ENCODE peak calls at places on chromosome 21, in six cellular contexts. One of them, this sample, is unnamed.

GRCh38 chr21:23155281-23155680 is 2157.1 kb downstream of the NCAM2 start:
- DNase-seq in kidney tubule cell: no peak
- DNase-seq in non-pigmented ciliary epithelial cell: no peak
- DNase-seq in HuH-7: no peak
- DNase-seq in T-cell: no peak
- DNase-seq in GM04504: no peak
- DNase-seq in this sample: no peak

GRCh38 chr21:42568834-42569731 is 55.4 kb downstream of the SLC37A1 start:
- DNase-seq in GM04504: no peak
- DNase-seq in non-pigmented ciliary epithelial cell: no peak
- DNase-seq in T-cell: no peak
- DNase-seq in kidney tubule cell: no peak
- DNase-seq in HuH-7: no peak
- DNase-seq in this sample: no peak

GRCh38 chr21:36100971-36101641 is 31.3 kb downstream of the CBR1 start:
- DNase-seq in T-cell: no peak
- DNase-seq in HuH-7: no peak
- DNase-seq in GM04504: no peak
- DNase-seq in non-pigmented ciliary epithelial cell: no peak
- DNase-seq in kidney tubule cell: no peak
- DNase-seq in this sample: no peak

GRCh38 chr21:37560385-37560784 is 193.8 kb downstream of the DYRK1A start:
- DNase-seq in non-pigmented ciliary epithelial cell: no peak
- DNase-seq in T-cell: no peak
- DNase-seq in HuH-7: no peak
- DNase-seq in GM04504: no peak
- DNase-seq in kidney tubule cell: no peak
- DNase-seq in this sample: no peak

GRCh38 chr21:34498623-34499022 is 13.4 kb downstream of the KCNE1 start:
- DNase-seq in kidney tubule cell: no peak
- DNase-seq in T-cell: no peak
- DNase-seq in non-pigmented ciliary epithelial cell: no peak
- DNase-seq in HuH-7: no peak
- DNase-seq in GM04504: no peak
- DNase-seq in this sample: no peak

GRCh38 chr21:25330266-25330665 is 277.0 kb downstream of the MRPL39 start:
- DNase-seq in HuH-7: no peak
- DNase-seq in GM04504: peak
- DNase-seq in T-cell: no peak
- DNase-seq in kidney tubule cell: no peak
- DNase-seq in non-pigmented ciliary epithelial cell: no peak
- DNase-seq in this sample: no peak

GRCh38 chr21:45386728-45387371 is 18.1 kb upstream of the COL18A1 start:
- DNase-seq in non-pigmented ciliary epithelial cell: no peak
- DNase-seq in GM04504: peak
- DNase-seq in T-cell: no peak
- DNase-seq in HuH-7: no peak
- DNase-seq in kidney tubule cell: peak
- DNase-seq in this sample: no peak

GRCh38 chr21:16570196-16570595 is 840.4 kb downstream of the USP25 start:
- DNase-seq in HuH-7: no peak
- DNase-seq in kidney tubule cell: no peak
- DNase-seq in non-pigmented ciliary epithelial cell: no peak
- DNase-seq in GM04504: no peak
- DNase-seq in T-cell: no peak
- DNase-seq in this sample: no peak

GRCh38 chr21:44363278-44363677 is 9.9 kb downstream of the TRPM2 start:
- DNase-seq in T-cell: no peak
- DNase-seq in GM04504: no peak
- DNase-seq in kidney tubule cell: no peak
- DNase-seq in HuH-7: no peak
- DNase-seq in non-pigmented ciliary epithelial cell: no peak
- DNase-seq in this sample: no peak

GRCh38 chr21:36732761-36733160 is 33.8 kb downstream of the SIM2 start:
- DNase-seq in non-pigmented ciliary epithelial cell: no peak
- DNase-seq in HuH-7: no peak
- DNase-seq in kidney tubule cell: no peak
- DNase-seq in GM04504: no peak
- DNase-seq in T-cell: no peak
- DNase-seq in this sample: no peak

GRCh38 chr21:44704636-44705001 is 6.8 kb downstream of the TSPEAR start:
- DNase-seq in kidney tubule cell: no peak
- DNase-seq in non-pigmented ciliary epithelial cell: no peak
- DNase-seq in T-cell: no peak
- DNase-seq in GM04504: no peak
- DNase-seq in HuH-7: no peak
- DNase-seq in this sample: no peak

GRCh38 chr21:46325073-46325912 is 1.3 kb downstream of the PCNT start:
- DNase-seq in T-cell: peak
- DNase-seq in non-pigmented ciliary epithelial cell: no peak
- DNase-seq in kidney tubule cell: peak
- DNase-seq in HuH-7: peak
- DNase-seq in GM04504: no peak
- DNase-seq in this sample: peak

GRCh38 chr21:16002872-16003466 is 273.2 kb downstream of the USP25 start:
- DNase-seq in HuH-7: no peak
- DNase-seq in non-pigmented ciliary epithelial cell: no peak
- DNase-seq in kidney tubule cell: no peak
- DNase-seq in GM04504: peak
- DNase-seq in T-cell: no peak
- DNase-seq in this sample: no peak

GRCh38 chr21:35436899-35437298 is 387.8 kb upstream of the RUNX1 start:
- DNase-seq in GM04504: no peak
- DNase-seq in kidney tubule cell: no peak
- DNase-seq in non-pigmented ciliary epithelial cell: no peak
- DNase-seq in T-cell: no peak
- DNase-seq in HuH-7: no peak
- DNase-seq in this sample: no peak

GRCh38 chr21:39686636-39687035 is 58.3 kb upstream of the IGSF5 start:
- DNase-seq in HuH-7: no peak
- DNase-seq in T-cell: no peak
- DNase-seq in kidney tubule cell: no peak
- DNase-seq in non-pigmented ciliary epithelial cell: no peak
- DNase-seq in GM04504: no peak
- DNase-seq in this sample: no peak

GRCh38 chr21:38679531-38679930 is 126.2 kb upstream of the ETS2 start:
- DNase-seq in GM04504: peak
- DNase-seq in T-cell: no peak
- DNase-seq in non-pigmented ciliary epithelial cell: peak
- DNase-seq in kidney tubule cell: peak
- DNase-seq in HuH-7: no peak
- DNase-seq in this sample: no peak

GRCh38 chr21:46115441-46116188 is 17.7 kb downstream of the COL6A2 start:
- DNase-seq in kidney tubule cell: no peak
- DNase-seq in HuH-7: no peak
- DNase-seq in T-cell: no peak
- DNase-seq in GM04504: no peak
- DNase-seq in non-pigmented ciliary epithelial cell: no peak
- DNase-seq in this sample: no peak

GRCh38 chr21:38272215-38272614 is 15.4 kb downstream of the KCNJ15 start:
- DNase-seq in GM04504: no peak
- DNase-seq in non-pigmented ciliary epithelial cell: no peak
- DNase-seq in HuH-7: no peak
- DNase-seq in kidney tubule cell: peak
- DNase-seq in T-cell: no peak
- DNase-seq in this sample: no peak

GRCh38 chr21:42760977-42761751 is 107.7 kb downstream of the PDE9A start:
- DNase-seq in T-cell: no peak
- DNase-seq in kidney tubule cell: peak
- DNase-seq in HuH-7: peak
- DNase-seq in GM04504: no peak
- DNase-seq in non-pigmented ciliary epithelial cell: no peak
- DNase-seq in this sample: no peak

GRCh38 chr21:29753216-29753615 is 186.6 kb downstream of the GRIK1 start:
- DNase-seq in HuH-7: no peak
- DNase-seq in kidney tubule cell: no peak
- DNase-seq in non-pigmented ciliary epithelial cell: no peak
- DNase-seq in GM04504: no peak
- DNase-seq in T-cell: no peak
- DNase-seq in this sample: no peak